ENCODE peak calls at places on chromosome 21, in nine cellular contexts. F is activated naive CD4-positive, alpha-beta T cell treated with Interleukin-2 at 50 U/mL for 16 hours; E is fibroblast of villous mesenchyme; L is NCI-H1092; S is small intestine; P is NCI-H2171 treated with DMSO at 0.1 percent for 48 hours; O is HCT116; W is NCI-H748 treated with DMSO at 0.1 percent for 48 hours; N is GM12865. I is an unnamed sample.

GRCh38 chr21:37073417-37074194 is 552 bp downstream of the TTC3 start:
- DNase-seq in F (peak), E (peak), L (no peak), S (peak), P (peak), O (no peak), W (no peak), N (peak), I (peak)

GRCh38 chr21:34037446-34037845 is 35.9 kb upstream of the MRPS6 start:
- DNase-seq in F (no peak), E (peak), L (no peak), S (no peak), P (no peak), O (no peak), W (no peak), N (no peak), I (no peak)

GRCh38 chr21:39387461-39388037 is 38.7 kb upstream of the HMGN1 start:
- DNase-seq in F (peak), E (peak), L (peak), S (peak), P (peak), O (peak), W (peak), N (peak), I (peak)

GRCh38 chr21:18840239-18840638 is 436.7 kb upstream of the TMPRSS15 start:
- DNase-seq in F (no peak), E (peak), L (no peak), S (peak), P (peak), O (peak), W (no peak), N (peak), I (no peak)

GRCh38 chr21:45510466-45510955 is 31.7 kb downstream of the SLC19A1 start:
- DNase-seq in F (no peak), E (no peak), L (no peak), S (no peak), P (no peak), O (no peak), W (no peak), N (no peak), I (no peak)

GRCh38 chr21:46009951-46010655 is 28.5 kb downstream of the COL6A1 start:
- DNase-seq in F (no peak), E (no peak), L (no peak), S (no peak), P (no peak), O (no peak), W (no peak), N (no peak), I (no peak)

GRCh38 chr21:31282095-31282709 is 61.9 kb downstream of the TIAM1 start:
- DNase-seq in F (no peak), E (peak), L (no peak), S (peak), P (no peak), O (peak), W (no peak), N (no peak), I (no peak)

GRCh38 chr21:44819283-44820243 is 1.7 kb upstream of the SUMO3 start:
- DNase-seq in F (no peak), E (no peak), L (no peak), S (no peak), P (no peak), O (no peak), W (no peak), N (no peak), I (no peak)

GRCh38 chr21:31781737-31782136 is 49.8 kb upstream of the SCAF4 start:
- DNase-seq in F (no peak), E (peak), L (no peak), S (no peak), P (peak), O (no peak), W (peak), N (no peak), I (no peak)

GRCh38 chr21:36698160-36699025 is 522 bp upstream of the SIM2 start:
- DNase-seq in F (no peak), E (no peak), L (peak), S (no peak), P (no peak), O (peak), W (no peak), N (no peak), I (no peak)

GRCh38 chr21:44910229-44911065 is 10.3 kb downstream of the ITGB2 start:
- DNase-seq in F (no peak), E (no peak), L (no peak), S (no peak), P (no peak), O (no peak), W (no peak), N (no peak), I (no peak)

GRCh38 chr21:39037807-39038405 is 145.3 kb downstream of the PSMG1 start:
- DNase-seq in F (no peak), E (no peak), L (no peak), S (no peak), P (no peak), O (no peak), W (no peak), N (no peak), I (no peak)

GRCh38 chr21:33265664-33266049 is 510 bp upstream of the IL10RB start:
- DNase-seq in F (no peak), E (peak), L (no peak), S (no peak), P (no peak), O (no peak), W (no peak), N (peak), I (no peak)

GRCh38 chr21:38810034-38810825 is 4.5 kb downstream of the ETS2 start:
- DNase-seq in F (no peak), E (no peak), L (no peak), S (no peak), P (no peak), O (no peak), W (no peak), N (no peak), I (no peak)

GRCh38 chr21:29849735-29850176 is 90.0 kb downstream of the GRIK1 start:
- DNase-seq in F (peak), E (peak), L (peak), S (peak), P (peak), O (no peak), W (peak), N (peak), I (peak)

GRCh38 chr21:15761508-15762100 is 31.8 kb downstream of the USP25 start:
- DNase-seq in F (no peak), E (no peak), L (no peak), S (peak), P (no peak), O (no peak), W (no peak), N (no peak), I (no peak)

GRCh38 chr21:43361493-43362296 is 65.2 kb downstream of the SIK1 start:
- DNase-seq in F (peak), E (peak), L (no peak), S (no peak), P (no peak), O (no peak), W (no peak), N (peak), I (peak)

GRCh38 chr21:44596068-44596725 is 3.9 kb upstream of the KRTAP10-6 start:
- DNase-seq in F (no peak), E (no peak), L (no peak), S (no peak), P (no peak), O (no peak), W (no peak), N (no peak), I (no peak)

GRCh38 chr21:44506279-44507255 is 33.4 kb downstream of the KRTAP10-1 start:
- DNase-seq in F (no peak), E (no peak), L (no peak), S (no peak), P (no peak), O (no peak), W (no peak), N (no peak), I (no peak)

GRCh38 chr21:16181024-16181423 is 451.2 kb downstream of the USP25 start:
- DNase-seq in F (no peak), E (peak), L (no peak), S (no peak), P (no peak), O (no peak), W (no peak), N (no peak), I (no peak)

GRCh38 chr21:44434936-44435635 is 20.2 kb upstream of the LRRC3 start:
- DNase-seq in F (no peak), E (no peak), L (no peak), S (no peak), P (no peak), O (no peak), W (no peak), N (no peak), I (peak)

GRCh38 chr21:28799926-28800325 is 192.8 kb downstream of the LTN1 start:
- DNase-seq in F (no peak), E (no peak), L (no peak), S (no peak), P (no peak), O (no peak), W (no peak), N (no peak), I (no peak)

I was measured in activated effector memory CD4-positive, alpha-beta T cell treated with anti-CD3 and anti-CD28 coated beads, Interleukin-2, amount 50 U/mL, for 16 hours.